ENCODE peak calls at places on chromosomes 3 and 15, in six cellular contexts. Y is WTC11, T is H1, H is HepG2, W is K562, L is GM12878. X is an unnamed sample.
A peak's percentile ranks its signal among the peaks of the same experiment; 100 is the strongest.

GRCh38 chr3:87796137-87796899 is 262.5 kb downstream of the CGGBP1 start:
- DNase-seq in H (no peak), L (no peak), T (no peak), Y (no peak), W (peak; percentile 48), X (no peak)

GRCh38 chr3:54366839-54367238 is 244.5 kb downstream of the CACNA2D3 start:
- DNase-seq in W (no peak), L (no peak), T (no peak), H (no peak), Y (no peak), X (no peak)

GRCh38 chr3:30643763-30644462 is 37.5 kb downstream of the TGFBR2 start:
- DNase-seq in H (no peak), W (no peak), Y (no peak), T (no peak), L (no peak), X (no peak)

GRCh38 chr15:30929064-30929669 is 25.5 kb downstream of the FAN1 start:
- DNase-seq in T (no peak), H (no peak), L (no peak), W (peak; percentile 17), Y (no peak), X (no peak)

GRCh38 chr3:143975549-143976152 is 4.0 kb downstream of the DIPK2A start:
- DNase-seq in H (peak; percentile 13), W (peak; percentile 15), Y (no peak), L (no peak), T (no peak), X (peak; percentile 32)

GRCh38 chr3:4740397-4741105 is 238.7 kb upstream of the BHLHE40 start:
- DNase-seq in T (no peak), W (peak; percentile 29), L (no peak), H (no peak), Y (no peak), X (no peak)

GRCh38 chr3:126197854-126198584 is 17.6 kb upstream of the ALDH1L1 start:
- DNase-seq in L (no peak), H (peak; percentile 62), W (peak; percentile 28), T (no peak), Y (peak; percentile 80), X (peak; percentile 88)

GRCh38 chr15:31216210-31216911 is 110.3 kb upstream of the KLF13 start:
- DNase-seq in H (peak; percentile 83), W (peak; percentile 43), Y (peak; percentile 68), L (no peak), T (peak; percentile 43), X (peak; percentile 78)

GRCh38 chr15:44195151-44195740 is at the start of gene FRMD5:
- DNase-seq in H (peak; percentile 85), L (peak; percentile 74), Y (peak; percentile 96), W (peak; percentile 20), T (peak; percentile 91), X (peak; percentile 99)

GRCh38 chr15:73885954-73886700 is 12.8 kb downstream of the TBC1D21 start:
- DNase-seq in H (no peak), Y (no peak), L (no peak), T (no peak), W (no peak), X (no peak)

GRCh38 chr15:42363942-42364341 is 4.6 kb downstream of the CAPN3 start:
- DNase-seq in H (no peak), L (no peak), Y (no peak), W (no peak), T (no peak), X (no peak)

GRCh38 chr15:80567721-80568157 is 127.4 kb upstream of the ABHD17C start:
- DNase-seq in H (peak; percentile 72), W (peak; percentile 26), T (peak; percentile 59), Y (peak; percentile 52), L (no peak), X (peak; percentile 87)

GRCh38 chr3:69930564-69930963 is 69.0 kb upstream of the SAMMSON start:
- DNase-seq in H (no peak), L (no peak), Y (no peak), T (no peak), W (no peak), X (no peak)

GRCh38 chr15:70504305-70504951 is 258.9 kb downstream of the UACA start:
- DNase-seq in H (no peak), L (no peak), T (no peak), W (no peak), Y (no peak), X (no peak)

DNA sequence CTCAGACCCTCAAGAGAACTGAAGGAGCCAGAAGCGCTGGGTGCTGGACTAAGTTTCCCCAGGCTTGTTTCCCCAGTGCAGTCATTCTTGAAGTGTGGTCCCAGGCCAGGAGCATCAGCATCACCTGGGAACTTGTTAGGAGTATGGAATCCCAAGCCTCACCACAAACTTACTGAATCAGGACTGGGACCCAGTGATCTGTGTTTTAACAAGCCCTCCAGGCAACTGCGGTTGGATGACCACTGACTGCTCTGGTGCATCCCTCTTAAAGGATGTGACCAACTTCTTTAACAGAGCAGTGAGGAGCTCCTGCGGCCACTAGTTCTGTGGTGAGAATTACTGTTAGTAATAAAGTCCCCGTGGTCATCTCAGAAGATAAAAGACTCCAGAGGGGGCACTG is 62.4 kb upstream of the DAZL start:
- DNase-seq in Y (no peak), T (no peak), L (no peak), W (no peak), H (no peak), X (no peak)
- TF ChIP-seq CREB1 in Y (no peak), T (no peak), L (no peak), W (no peak), H (no peak), X (no peak)

GRCh38 chr3:3127432-3128010 is 781 bp downstream of the TRNT1 start:
- DNase-seq in H (peak; percentile 20), L (no peak), W (peak; percentile 25), T (no peak), Y (no peak), X (peak; percentile 14)
- TF ChIP-seq CREB1 in H (no peak), L (no peak), W (no peak), T (no peak), Y (no peak), X (no peak)

GRCh38 chr3:171614318-171614967 is 154.2 kb upstream of the TNIK start:
- DNase-seq in W (peak; percentile 38), H (peak; percentile 4), T (peak; percentile 29), Y (peak; percentile 68), L (no peak), X (peak; percentile 72)
- TF ChIP-seq CREB1 in W (no peak), H (no peak), T (no peak), Y (no peak), L (no peak), X (peak; percentile 45)

GRCh38 chr3:184710870-184711365 is 946 bp downstream of the MAGEF1 start:
- DNase-seq in L (peak; percentile 25), T (no peak), W (peak; percentile 36), Y (no peak), H (no peak), X (no peak)
- TF ChIP-seq CREB1 in L (no peak), T (no peak), W (no peak), Y (no peak), H (no peak), X (no peak)

DNA sequence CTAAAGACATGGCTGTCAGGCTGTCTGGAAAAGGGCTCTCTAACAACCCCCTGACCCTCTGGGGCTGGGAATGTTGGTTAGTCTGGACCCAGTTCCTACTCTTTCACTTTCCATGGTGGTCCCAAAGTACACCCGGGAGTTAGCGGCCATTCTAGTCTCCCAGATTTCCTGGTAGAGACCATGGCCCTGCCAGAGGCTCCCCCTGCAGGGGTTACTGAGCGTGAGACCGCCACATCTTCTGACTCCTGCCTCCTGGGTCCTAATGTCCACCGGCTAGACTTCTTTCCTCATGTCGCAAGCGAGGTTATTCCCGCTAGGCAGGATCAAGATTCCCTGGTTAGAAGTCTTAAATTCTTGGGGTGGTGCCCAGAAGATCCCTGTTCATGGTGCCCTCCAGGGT is 540.0 kb upstream of the ROBO1 start:
- DNase-seq in L (no peak), H (no peak), T (no peak), W (no peak), Y (peak; percentile 39), X (peak; percentile 52)
- TF ChIP-seq CREB1 in L (no peak), H (no peak), T (no peak), W (no peak), Y (no peak), X (no peak)

GRCh38 chr3:178987745-178988144 is 83.9 kb downstream of the ZMAT3 start:
- DNase-seq in Y (no peak), L (no peak), W (no peak), T (no peak), H (no peak), X (no peak)

GRCh38 chr3:178986456-178986855 is 85.2 kb downstream of the ZMAT3 start:
- DNase-seq in W (no peak), H (no peak), L (no peak), T (no peak), Y (no peak), X (no peak)

DNA sequence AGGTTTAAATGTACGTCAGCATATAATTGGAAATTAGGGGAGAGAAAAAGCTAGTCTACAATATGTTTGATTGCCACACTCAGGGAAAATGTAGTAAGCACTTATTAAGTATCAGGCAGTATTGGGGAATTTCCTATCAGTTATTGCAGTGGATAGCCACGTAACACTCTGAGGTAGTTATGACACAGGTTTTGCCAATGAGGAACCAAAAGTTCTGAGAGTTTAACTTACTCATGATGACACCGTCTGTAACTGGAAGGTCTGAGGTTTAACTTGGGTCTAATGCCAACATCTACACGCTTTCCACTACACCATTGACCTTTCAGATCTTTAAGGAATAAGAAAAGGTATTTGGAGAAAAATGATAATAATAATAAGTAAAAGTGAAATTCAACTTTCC is 89.5 kb downstream of the ZMAT3 start:
- DNase-seq in Y (no peak), H (no peak), W (no peak), T (no peak), L (no peak), X (no peak)
- TF ChIP-seq CREB1 in Y (no peak), H (no peak), W (no peak), T (no peak), L (peak; percentile 93), X (no peak)

GRCh38 chr3:160018959-160019358 is 30.3 kb downstream of the IL12A start:
- DNase-seq in H (no peak), T (no peak), L (no peak), Y (no peak), W (no peak), X (no peak)

GRCh38 chr3:160022068-160022467 is 33.4 kb downstream of the IL12A start:
- DNase-seq in Y (no peak), W (no peak), H (no peak), T (no peak), L (no peak), X (no peak)

GRCh38 chr3:160020057-160020711 is 31.5 kb downstream of the IL12A start:
- DNase-seq in H (no peak), T (no peak), L (no peak), Y (no peak), W (no peak), X (no peak)

GRCh38 chr3:160012108-160012507 is 23.5 kb downstream of the IL12A start:
- DNase-seq in H (no peak), L (peak; percentile 81), T (no peak), W (no peak), Y (no peak), X (no peak)

DNA sequence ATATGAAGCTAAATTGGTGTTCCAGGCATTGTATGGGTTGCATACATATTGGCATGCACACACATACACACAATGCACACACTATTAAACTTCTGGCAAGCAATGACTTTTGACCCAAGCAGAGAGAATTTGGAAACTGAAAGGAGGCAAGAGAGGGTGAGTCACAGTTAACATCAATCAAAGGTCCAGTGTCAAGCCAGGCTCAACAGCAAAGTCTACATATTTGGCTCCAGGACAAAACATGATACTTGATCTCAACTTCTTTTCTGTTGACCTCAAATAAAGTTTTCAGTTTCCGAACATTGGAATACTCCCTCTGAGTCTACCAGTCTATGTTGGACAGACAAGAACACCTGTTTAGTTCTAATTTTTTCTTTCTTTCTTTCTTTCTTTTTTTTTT is 28.3 kb downstream of the IL12A start:
- DNase-seq in T (no peak), L (no peak), W (no peak), Y (no peak), H (peak; percentile 52), X (no peak)
- TF ChIP-seq CREB1 in T (no peak), L (no peak), W (no peak), Y (no peak), H (no peak), X (no peak)

GRCh38 chr3:354433-354832 is 157.9 kb downstream of the CHL1 start:
- DNase-seq in H (peak; percentile 56), W (peak; percentile 43), L (peak; percentile 60), T (no peak), Y (no peak), X (peak; percentile 73)
- TF ChIP-seq CREB1 in H (no peak), W (no peak), L (no peak), T (no peak), Y (no peak), X (no peak)

X was measured in GM23338.